ENCODE peak calls at places on chromosomes 7 and 10, in nine cellular contexts. I, L, P, W, E, R, U, H and G are unnamed samples.

GRCh38 chr10:131178956-131179355 is 132.6 kb downstream of the TCERG1L start:
- DNase-seq in I (no peak), W (peak), E (no peak), H (no peak), U (no peak), L (no peak), P (no peak), R (no peak), G (no peak)

GRCh38 chr10:98481418-98481945 is 34.7 kb upstream of the HPS1 start:
- DNase-seq in R (no peak), P (no peak), L (no peak), E (no peak), U (no peak), H (peak), I (no peak), W (no peak), G (no peak)

GRCh38 chr10:129971381-129972144 is 7.5 kb upstream of the EBF3 start:
- DNase-seq in U (peak), H (peak), I (peak), W (peak), P (no peak), L (no peak), E (peak), R (peak), G (no peak)

GRCh38 chr10:124657806-124658205 is 86.4 kb downstream of the FAM53B start:
- DNase-seq in L (no peak), E (peak), I (peak), R (peak), H (peak), P (peak), U (no peak), W (no peak), G (peak)

GRCh38 chr10:66187096-66187733 is 738.6 kb upstream of the LRRTM3 start:
- DNase-seq in I (no peak), R (no peak), L (no peak), W (no peak), H (no peak), E (no peak), P (no peak), U (no peak), G (no peak)

GRCh38 chr10:35200487-35200886 is 73.8 kb downstream of the CREM start:
- DNase-seq in L (no peak), R (no peak), H (no peak), U (no peak), E (no peak), W (no peak), I (no peak), P (no peak), G (no peak)

GRCh38 chr7:6306471-6306870 is 34.0 kb upstream of the CYTH3 start:
- DNase-seq in P (peak), I (peak), U (no peak), R (peak), H (no peak), E (peak), L (no peak), W (no peak), G (no peak)

GRCh38 chr10:123144697-123145541 is 3.0 kb upstream of the HMX2 start:
- DNase-seq in P (no peak), E (no peak), H (no peak), R (no peak), U (peak), W (peak), L (no peak), I (no peak), G (no peak)

GRCh38 chr7:130274983-130275649 is 8.5 kb downstream of the CPA2 start:
- DNase-seq in W (peak), R (no peak), U (peak), H (no peak), I (no peak), L (no peak), P (no peak), E (no peak), G (no peak)

GRCh38 chr7:88477957-88478356 is 171.3 kb upstream of the STEAP4 start:
- DNase-seq in W (no peak), H (no peak), L (no peak), P (no peak), I (no peak), U (no peak), R (no peak), E (no peak), G (no peak)

GRCh38 chr10:100655760-100656421 is 89.5 kb upstream of the PAX2 start:
- DNase-seq in U (peak), R (no peak), P (no peak), I (no peak), L (no peak), E (no peak), H (no peak), W (peak), G (no peak)

DNA sequence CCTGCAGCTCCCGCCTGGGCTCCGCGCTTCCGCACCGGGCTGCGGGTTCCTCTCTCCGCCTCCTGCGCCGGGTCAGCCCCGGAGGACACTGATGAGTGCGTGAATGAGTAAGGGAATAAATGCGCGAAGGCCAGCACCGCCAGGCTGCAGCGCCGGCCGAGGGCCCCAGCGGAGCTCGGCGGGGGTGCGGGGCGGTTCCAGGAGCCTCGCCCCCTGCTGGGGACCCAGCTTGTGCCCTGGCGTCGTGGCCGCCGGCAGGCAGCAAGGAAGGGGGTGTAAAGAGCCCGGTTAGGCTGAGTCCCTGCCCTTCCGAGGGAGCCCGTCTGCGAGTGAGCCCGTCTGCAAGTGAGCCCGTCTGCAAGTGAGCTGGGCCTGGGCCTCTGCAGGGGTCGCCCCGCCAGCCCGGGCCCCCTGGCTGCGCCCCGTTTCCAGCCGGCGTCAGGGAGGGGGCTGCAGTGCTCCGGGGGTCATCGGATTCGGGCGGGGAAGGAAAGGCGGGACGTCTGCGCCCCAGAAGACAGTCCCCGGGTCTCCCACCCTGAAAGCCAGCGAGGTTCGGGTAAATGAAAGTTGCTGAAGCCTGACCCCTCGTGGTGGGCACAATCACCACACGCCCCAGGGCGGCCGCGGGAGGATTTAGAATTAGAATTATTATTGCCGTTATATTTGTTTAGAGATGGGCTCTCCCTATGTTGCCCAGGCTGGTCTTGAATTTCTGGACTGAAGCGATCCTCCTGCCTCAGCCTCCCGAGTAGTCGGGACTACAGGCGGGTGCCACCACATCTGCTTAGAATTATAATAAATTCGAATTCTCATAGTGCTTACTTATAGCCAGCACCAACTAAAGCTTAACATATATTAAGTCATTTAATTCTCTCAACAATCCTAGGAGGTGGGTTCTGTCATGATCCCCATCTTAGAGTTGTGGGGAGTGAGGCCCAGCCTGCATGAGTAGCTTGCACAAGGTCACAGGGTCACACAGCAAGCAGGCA is 8.6 kb upstream of the CRYGN start:
- DNase-seq in U (peak), R (peak), W (peak), L (peak), P (peak), E (peak), I (peak), H (peak), G (no peak)
- TF ChIP-seq CTCF in U (peak), R (peak), W (peak), L (peak), P (peak), E (peak), I (peak), H (peak), G (peak)

DNA sequence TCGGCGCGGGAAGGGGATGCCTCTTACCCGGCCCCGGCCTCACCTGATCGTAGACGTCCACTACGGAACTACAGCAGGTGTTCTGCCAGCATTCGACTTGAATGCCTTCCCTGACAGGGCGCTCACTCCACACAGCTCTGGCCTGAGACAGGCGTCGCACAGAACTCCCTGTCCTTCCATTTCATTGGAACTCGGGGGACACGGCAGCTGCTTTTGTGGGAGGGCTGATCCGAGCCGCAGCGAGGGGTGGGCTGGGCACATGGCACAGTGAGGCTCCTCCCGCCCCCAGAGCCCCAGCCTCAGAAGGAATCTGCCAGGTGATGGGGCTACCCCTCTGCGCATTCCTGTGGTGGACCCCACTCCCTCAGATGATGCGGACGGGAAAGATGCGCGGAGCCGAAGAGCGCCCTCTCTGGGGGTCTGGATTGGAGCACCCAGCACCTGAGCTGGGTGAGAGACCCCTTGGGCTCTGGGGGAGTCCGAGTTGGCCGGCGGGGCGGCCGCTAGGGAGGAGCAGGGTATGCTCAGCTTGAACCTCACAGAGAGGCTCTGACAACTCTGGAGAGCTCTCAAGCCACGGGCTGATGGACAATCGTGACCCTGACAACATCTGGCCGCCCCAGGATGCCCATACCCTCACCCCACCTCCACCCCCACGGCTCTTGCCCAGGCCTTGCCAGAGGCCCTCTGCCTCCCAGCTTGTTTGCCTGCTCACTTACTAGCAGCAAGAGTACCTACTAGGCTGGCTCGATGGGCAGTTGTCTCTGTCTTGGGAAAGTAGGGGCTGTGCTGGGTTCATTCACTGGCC is 36.6 kb downstream of the RASGEF1A start:
- DNase-seq in E (no peak), H (no peak), R (no peak), W (peak), U (peak), L (no peak), P (no peak), I (no peak), G (no peak)
- H3K4me3 ChIP-seq in E (no peak), H (no peak), R (no peak), W (peak), U (peak), L (no peak), P (no peak), I (no peak), G (no peak)

DNA sequence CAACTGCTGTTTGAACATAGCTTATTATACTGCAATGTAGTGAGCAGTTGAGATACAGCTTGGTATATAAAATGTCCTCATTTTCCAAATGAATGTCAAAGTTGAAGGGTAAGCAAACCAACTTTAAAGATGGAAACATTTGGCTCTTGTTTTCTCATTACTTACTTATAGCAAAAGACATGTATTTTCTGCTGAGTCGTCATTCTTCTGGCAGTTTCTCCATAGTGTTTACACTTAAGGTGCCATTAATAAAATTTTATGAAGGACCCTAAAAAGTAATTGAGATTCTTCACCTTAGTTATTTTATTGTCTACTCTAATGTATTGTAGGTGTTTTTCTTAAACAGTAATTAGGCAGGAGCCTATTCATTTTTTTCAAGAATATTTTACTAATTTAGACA is 68.6 kb downstream of the INSYN2A start:
- DNase-seq in U (no peak), H (no peak), L (no peak), W (no peak), P (no peak), R (no peak), I (no peak), E (no peak), G (no peak)
- TF ChIP-seq CTCF in U (no peak), H (no peak), L (no peak), W (no peak), P (no peak), R (no peak), I (no peak), E (no peak), G (no peak)

GRCh38 chr10:3935141-3935540 is 150.1 kb upstream of the KLF6 start:
- DNase-seq in L (no peak), P (peak), W (no peak), E (peak), R (peak), I (peak), H (peak), U (no peak), G (peak)
- H3K4me3 ChIP-seq in L (no peak), P (peak), W (no peak), E (peak), R (peak), I (peak), H (peak), U (no peak), G (peak)

GRCh38 chr7:83362786-83363185 is 200.1 kb upstream of the PCLO start:
- DNase-seq in E (no peak), U (no peak), L (no peak), P (peak), R (peak), I (no peak), H (no peak), W (no peak), G (no peak)

GRCh38 chr7:83366629-83367028 is 203.9 kb upstream of the PCLO start:
- DNase-seq in P (no peak), L (no peak), U (no peak), H (no peak), R (peak), I (no peak), W (no peak), E (no peak), G (no peak)

DNA sequence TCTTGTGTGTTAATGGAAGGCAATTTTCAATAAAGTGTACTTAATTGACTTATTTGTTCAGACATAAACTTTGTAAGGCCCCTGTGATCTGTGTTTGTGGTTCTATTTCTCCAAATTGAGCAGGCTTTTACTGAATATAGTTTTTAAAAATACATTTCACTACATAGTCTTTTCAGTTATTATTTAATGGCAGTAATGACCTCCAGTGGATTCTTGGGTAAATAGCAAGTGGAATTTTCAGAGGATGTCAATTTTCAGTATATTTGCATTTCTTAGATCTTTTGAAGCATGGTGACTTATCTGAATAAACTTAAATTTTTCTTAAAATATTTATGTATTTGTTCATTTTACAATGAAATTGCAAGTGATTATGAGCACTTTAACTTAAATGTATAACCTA is 203.1 kb upstream of the PCLO start:
- DNase-seq in L (no peak), U (no peak), W (no peak), I (no peak), H (no peak), R (peak), P (no peak), E (peak), G (no peak)
- TF ChIP-seq CTCF in L (peak), U (peak), W (peak), I (peak), H (no peak), R (peak), P (peak), E (no peak), G (peak)

GRCh38 chr10:62056660-62057059 is 155.2 kb downstream of the ARID5B start:
- DNase-seq in L (no peak), P (no peak), H (no peak), I (no peak), W (no peak), E (no peak), U (no peak), R (no peak), G (no peak)
- H3K4me3 ChIP-seq in L (no peak), P (no peak), H (no peak), I (peak), W (no peak), E (peak), U (no peak), R (no peak), G (no peak)

GRCh38 chr10:48659790-48660189 is 24.9 kb upstream of the WDFY4 start:
- DNase-seq in L (peak), E (peak), W (no peak), U (peak), R (peak), I (no peak), P (no peak), H (peak), G (no peak)
- TF ChIP-seq CTCF in L (peak), E (peak), W (peak), U (peak), R (no peak), I (peak), P (no peak), H (peak), G (peak)

DNA sequence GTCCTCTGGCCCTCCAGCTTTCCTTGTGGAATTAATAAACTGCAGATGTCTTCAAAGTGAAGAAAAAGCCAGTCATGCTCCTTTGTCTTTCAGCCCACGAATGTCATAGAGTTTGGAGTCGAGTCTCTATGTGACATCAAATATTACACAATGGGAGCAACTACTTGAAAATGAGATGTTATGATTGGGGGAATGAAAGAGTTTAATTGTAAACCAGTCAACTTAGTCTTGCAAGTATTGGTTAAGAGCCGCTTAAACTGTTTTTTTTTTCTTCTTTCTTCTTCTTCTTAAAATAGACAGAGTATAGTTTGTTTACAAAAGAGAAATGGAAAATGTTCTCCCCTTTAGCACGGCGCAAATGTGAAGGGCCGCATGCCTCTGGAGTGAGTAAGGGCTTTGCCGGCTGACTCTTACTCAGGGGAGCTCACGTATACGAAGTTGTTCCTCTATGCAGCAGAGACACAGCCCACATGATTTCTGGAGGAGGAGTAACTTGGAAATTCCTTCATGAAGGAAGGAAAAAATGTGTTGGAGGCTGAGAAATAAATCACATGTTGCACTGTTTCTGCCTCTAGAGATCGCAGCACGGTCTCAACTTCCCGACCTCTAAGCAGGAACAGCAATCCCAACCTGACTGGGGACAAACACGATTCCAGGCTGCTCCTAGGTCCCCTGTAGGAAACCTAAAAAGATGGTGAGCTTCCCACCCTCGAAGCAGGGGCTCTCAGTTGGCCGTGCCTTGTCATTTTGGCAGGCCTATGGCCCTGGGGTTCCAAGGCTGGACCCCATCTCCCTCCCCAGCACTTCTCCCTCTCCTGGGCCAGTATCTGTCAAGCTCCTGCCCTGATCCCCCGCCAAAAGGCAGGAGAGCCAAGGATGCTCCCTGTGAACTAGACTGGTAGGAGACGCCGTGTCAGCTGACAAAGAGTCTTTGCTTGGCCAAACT is 44.9 kb downstream of the MYOF start:
- DNase-seq in W (peak), R (peak), I (peak), U (peak), E (peak), L (no peak), H (no peak), P (peak), G (peak)
- H3K4me3 ChIP-seq in W (peak), R (no peak), I (no peak), U (peak), E (peak), L (no peak), H (no peak), P (peak), G (no peak)